ENCODE peak calls at places on chromosomes 6 and 20, in five cellular contexts. D is ovary, L is astrocyte of the spinal cord, J is foreskin fibroblast, U is bronchial epithelial cell. C is an unnamed sample.

GRCh38 chr6:161066511-161066910 is 74.9 kb downstream of the MAP3K4 start:
- DNase-seq in D (no peak), L (no peak), J (no peak), U (peak), C (no peak)

GRCh38 chr6:78324213-78324612 is 543.1 kb upstream of the IRAK1BP1 start:
- DNase-seq in D (no peak), L (no peak), J (no peak), U (peak), C (peak)

GRCh38 chr6:23354004-23354403 is 772.0 kb upstream of the NRSN1 start:
- DNase-seq in D (no peak), L (no peak), J (no peak), U (no peak), C (no peak)

GRCh38 chr20:24502661-24503060 is 33.2 kb downstream of the SYNDIG1 start:
- DNase-seq in D (no peak), L (peak), J (no peak), U (no peak), C (no peak)

GRCh38 chr6:25564953-25565352 is 87.1 kb upstream of the SCGN start:
- DNase-seq in D (no peak), L (no peak), J (no peak), U (no peak), C (no peak)

GRCh38 chr6:109454483-109455160 is 950 bp downstream of the MICAL1 start:
- DNase-seq in D (peak), L (peak), J (no peak), U (no peak), C (no peak)

GRCh38 chr6:147278891-147279290 is 74.7 kb downstream of the STXBP5 start:
- DNase-seq in D (no peak), L (no peak), J (no peak), U (no peak), C (no peak)

GRCh38 chr6:112773217-112773616 is 426.1 kb downstream of the RFPL4B start:
- DNase-seq in D (no peak), L (no peak), J (peak), U (peak), C (no peak)

GRCh38 chr6:4355241-4355640 is 219.9 kb upstream of the ECI2 start:
- DNase-seq in D (no peak), L (peak), J (peak), U (peak), C (peak)

GRCh38 chr20:46767127-46767761 is 57.8 kb downstream of the SLC2A10 start:
- DNase-seq in D (no peak), L (no peak), J (no peak), U (peak), C (peak)

GRCh38 chr20:58889334-58890072 is 37.0 kb downstream of the GNAS start:
- DNase-seq in D (peak), L (no peak), J (no peak), U (no peak), C (no peak)

GRCh38 chr6:5671162-5671561 is 335.6 kb downstream of the NRN1 start:
- DNase-seq in D (no peak), L (peak), J (peak), U (peak), C (no peak)

GRCh38 chr6:97394160-97394748 is 111.2 kb upstream of the MMS22L start:
- DNase-seq in D (no peak), L (peak), J (peak), U (peak), C (peak)

GRCh38 chr20:31485450-31486339 is 10.6 kb downstream of the REM1 start:
- DNase-seq in D (peak), L (peak), J (no peak), U (no peak), C (peak)

GRCh38 chr20:31803552-31804291 is 15.4 kb upstream of the MYLK2 start:
- DNase-seq in D (no peak), L (no peak), J (no peak), U (no peak), C (no peak)

GRCh38 chr6:167116109-167116837 is 6.6 kb upstream of the CCR6 start:
- DNase-seq in D (peak), L (no peak), J (no peak), U (no peak), C (no peak)

GRCh38 chr6:17354700-17355403 is 38.5 kb upstream of the CAP2 start:
- DNase-seq in D (no peak), L (peak), J (peak), U (peak), C (no peak)

GRCh38 chr6:132902866-132903265 is 88.5 kb downstream of the RPS12 start:
- DNase-seq in D (no peak), L (peak), J (no peak), U (no peak), C (no peak)

GRCh38 chr6:7504041-7504440 is 37.4 kb upstream of the DSP start:
- DNase-seq in D (no peak), L (no peak), J (no peak), U (no peak), C (no peak)

GRCh38 chr6:55957961-55958422 is 82.6 kb upstream of the BMP5 start:
- DNase-seq in D (no peak), L (peak), J (peak), U (no peak), C (no peak)

GRCh38 chr6:42960243-42961019 is at the start of gene GNMT:
- DNase-seq in D (peak), L (no peak), J (peak), U (peak), C (peak)

GRCh38 chr20:62795023-62795761 is 1.1 kb upstream of the MRGBP start:
- DNase-seq in D (peak), L (peak), J (peak), U (peak), C (peak)

GRCh38 chr20:34751453-34751852 is 47.3 kb downstream of the TP53INP2 start:
- DNase-seq in D (no peak), L (no peak), J (peak), U (no peak), C (no peak)

GRCh38 chr20:47496118-47496517 is 5.6 kb upstream of the NCOA3 start:
- DNase-seq in D (no peak), L (no peak), J (no peak), U (no peak), C (no peak)

GRCh38 chr6:167827588-167828324 is 1.0 kb downstream of the AFDN start:
- DNase-seq in D (peak), L (peak), J (peak), U (no peak), C (peak)

GRCh38 chr6:166005401-166005845 is 162.2 kb downstream of the TBXT start:
- DNase-seq in D (peak), L (peak), J (no peak), U (no peak), C (no peak)

GRCh38 chr6:137001977-137002302 is 42.8 kb downstream of the IL20RA start:
- DNase-seq in D (no peak), L (no peak), J (no peak), U (no peak), C (no peak)

GRCh38 chr6:137001287-137001976 is 43.3 kb downstream of the IL20RA start:
- DNase-seq in D (no peak), L (peak), J (no peak), U (peak), C (no peak)

GRCh38 chr6:137002505-137002904 is 42.3 kb downstream of the IL20RA start:
- DNase-seq in D (no peak), L (no peak), J (no peak), U (no peak), C (no peak)

GRCh38 chr6:137005073-137005472 is 39.7 kb downstream of the IL20RA start:
- DNase-seq in D (no peak), L (no peak), J (no peak), U (no peak), C (no peak)

GRCh38 chr6:137000825-137001224 is 43.9 kb downstream of the IL20RA start:
- DNase-seq in D (no peak), L (no peak), J (no peak), U (peak), C (no peak)
- H3K4me3 ChIP-seq in D (no peak), L (no peak), J (no peak), U (no peak), C (no peak)

DNA sequence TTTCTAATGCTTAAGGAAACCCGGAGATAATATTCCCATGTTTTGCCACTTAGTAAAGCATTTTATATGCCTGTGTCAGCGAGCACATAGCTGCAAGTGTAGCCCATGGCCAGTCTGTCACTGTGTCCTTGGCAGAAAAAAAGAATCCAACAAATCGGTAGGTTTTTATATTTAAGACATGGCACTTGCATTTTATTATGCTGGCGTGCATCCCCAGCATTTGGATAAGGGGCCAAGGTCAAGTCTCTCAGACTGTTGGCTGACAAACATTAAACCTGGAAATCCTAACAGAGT is 1.2 kb upstream of the ZNF184 start:
- DNase-seq in D (no peak), L (no peak), J (no peak), U (no peak), C (no peak)
- H3K4me3 ChIP-seq in D (no peak), L (no peak), J (no peak), U (no peak), C (peak)

DNA sequence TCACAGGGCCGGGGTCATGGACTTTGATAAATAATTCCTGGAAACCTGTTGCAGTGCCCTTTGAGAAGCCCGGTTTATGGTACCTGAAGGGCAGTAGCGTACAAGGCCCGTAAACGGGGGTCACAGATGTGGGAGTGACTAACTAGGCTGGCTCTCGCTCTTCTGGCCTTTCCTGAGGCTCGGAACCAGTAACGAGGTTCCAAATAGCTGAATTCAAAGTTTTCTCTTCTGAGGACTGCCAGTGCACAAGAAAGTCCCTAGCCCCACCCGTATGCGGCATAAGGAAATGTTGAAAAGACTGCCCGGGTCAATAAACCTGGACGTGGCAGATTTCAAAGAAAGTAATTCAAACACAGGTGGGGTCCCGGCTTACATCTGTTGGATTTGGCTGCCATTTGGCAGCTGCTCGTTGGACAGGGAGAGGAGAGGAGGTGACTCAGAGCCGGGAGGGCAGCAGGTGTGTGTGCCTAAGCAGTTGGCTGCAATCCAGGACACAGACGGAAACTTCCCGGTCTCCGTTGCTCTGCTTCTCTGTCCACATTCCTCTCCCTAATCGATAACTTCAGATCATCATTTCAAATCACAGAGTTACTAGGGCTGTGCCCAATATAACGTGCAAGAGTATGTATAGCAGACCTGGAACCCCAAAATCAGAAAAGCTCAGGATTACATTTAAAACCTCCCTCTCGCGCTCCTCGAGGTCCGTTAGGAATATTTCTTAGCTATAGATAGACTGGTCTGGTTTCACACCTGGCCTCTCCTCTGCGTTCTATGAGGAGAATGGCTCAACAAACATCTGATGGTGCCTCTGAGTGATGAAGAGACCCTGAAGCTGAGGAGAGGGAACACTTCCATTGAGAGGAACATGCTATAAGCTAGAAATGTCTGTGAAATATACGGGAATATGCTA is 804 bp upstream of the GMDS start:
- DNase-seq in D (peak), L (peak), J (peak), U (peak), C (peak)
- H3K4me3 ChIP-seq in D (peak), L (peak), J (peak), U (peak), C (peak)

GRCh38 chr6:1312193-1312443 is 220 bp downstream of the FOXQ1 start:
- DNase-seq in D (no peak), L (no peak), J (no peak), U (no peak), C (no peak)

GRCh38 chr6:1312444-1313363 is 806 bp downstream of the FOXQ1 start:
- DNase-seq in D (no peak), L (peak), J (peak), U (no peak), C (peak)

GRCh38 chr6:1313364-1313754 is 1.5 kb downstream of the FOXQ1 start:
- DNase-seq in D (no peak), L (no peak), J (no peak), U (no peak), C (no peak)

GRCh38 chr6:1310628-1311399 is 1.1 kb upstream of the FOXQ1 start:
- DNase-seq in D (no peak), L (no peak), J (no peak), U (peak), C (no peak)

DNA sequence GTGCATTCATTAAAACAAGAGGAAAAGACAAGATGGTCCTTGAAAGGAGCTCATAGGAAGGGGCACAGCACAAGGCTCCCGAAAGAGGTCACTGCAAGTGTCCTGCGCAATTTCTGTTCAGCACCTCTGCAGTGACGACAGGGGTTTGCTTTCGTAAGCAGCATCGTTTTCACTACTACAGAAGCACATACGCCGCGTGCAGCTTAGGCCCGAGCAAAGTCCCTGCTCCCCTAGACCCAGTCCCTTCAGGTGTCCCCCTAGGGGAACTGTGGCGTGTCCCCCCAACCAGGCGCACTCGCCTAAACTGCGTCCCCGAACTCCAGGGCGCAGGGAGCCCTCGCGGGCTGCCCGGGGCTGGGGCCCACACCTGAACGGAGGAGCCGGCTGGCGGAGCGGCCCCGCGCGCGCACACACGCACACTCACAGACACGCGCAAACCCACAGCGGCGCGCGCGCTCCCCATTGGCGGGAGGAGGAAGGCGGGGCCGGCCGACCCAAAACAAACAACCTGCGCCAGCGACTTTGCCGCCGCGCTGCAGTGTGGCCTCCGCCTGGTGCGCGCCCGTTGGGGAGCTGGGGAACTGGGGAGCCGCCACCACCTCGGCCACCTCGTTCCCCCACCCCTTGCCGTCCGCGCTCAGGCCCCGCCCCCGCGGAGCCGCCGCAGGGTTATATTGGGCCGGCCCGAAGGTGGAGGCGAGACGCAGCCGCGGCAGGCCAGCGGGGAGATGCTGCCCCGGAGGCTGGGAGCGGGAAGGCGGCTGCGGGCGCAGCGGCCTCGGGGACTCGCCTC is at the start of gene FOXQ1:
- DNase-seq in D (no peak), L (peak), J (peak), U (peak), C (peak)
- H3K4me3 ChIP-seq in D (peak), L (peak), J (peak), U (peak), C (peak)

GRCh38 chr6:74671558-74672025 is 534.3 kb downstream of the COL12A1 start:
- DNase-seq in D (no peak), L (peak), J (peak), U (no peak), C (peak)
- H3K4me3 ChIP-seq in D (no peak), L (no peak), J (no peak), U (no peak), C (no peak)

DNA sequence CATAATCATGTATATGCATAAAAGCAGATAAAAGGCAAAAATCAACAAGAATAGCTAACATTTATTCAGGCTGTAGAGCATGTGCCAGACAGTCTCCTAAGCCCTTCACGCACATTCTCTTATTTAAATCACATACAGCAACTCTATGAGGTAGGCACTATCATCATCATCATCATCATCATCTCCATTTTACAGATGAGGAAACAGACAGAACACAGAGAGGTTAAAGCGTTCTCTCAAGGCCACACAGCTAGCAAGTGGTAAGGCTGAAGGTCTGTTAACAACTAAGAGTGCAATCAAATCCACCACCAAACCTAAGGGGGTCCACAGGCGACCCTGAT is 857 bp upstream of the PLEKHG1 start:
- DNase-seq in D (no peak), L (no peak), J (no peak), U (no peak), C (no peak)
- H3K4me3 ChIP-seq in D (no peak), L (no peak), J (no peak), U (no peak), C (no peak)

GRCh38 chr20:41049451-41049850 is 20.8 kb downstream of the TOP1 start:
- DNase-seq in D (no peak), L (no peak), J (no peak), U (no peak), C (no peak)

GRCh38 chr20:41047975-41048305 is 19.3 kb downstream of the TOP1 start:
- DNase-seq in D (no peak), L (peak), J (no peak), U (peak), C (no peak)

GRCh38 chr20:41047279-41047974 is 18.8 kb downstream of the TOP1 start:
- DNase-seq in D (no peak), L (no peak), J (no peak), U (peak), C (no peak)

GRCh38 chr20:41050361-41051019 is 21.9 kb downstream of the TOP1 start:
- DNase-seq in D (no peak), L (peak), J (no peak), U (no peak), C (no peak)

GRCh38 chr20:41048475-41049242 is 20.0 kb downstream of the TOP1 start:
- DNase-seq in D (no peak), L (peak), J (no peak), U (no peak), C (no peak)
- H3K4me3 ChIP-seq in D (no peak), L (no peak), J (peak), U (no peak), C (peak)

GRCh38 chr20:4012631-4013030 is 2.7 kb downstream of the RNF24 start:
- DNase-seq in D (no peak), L (no peak), J (no peak), U (peak), C (no peak)

GRCh38 chr20:4016349-4017050 is 1.1 kb upstream of the RNF24 start:
- DNase-seq in D (no peak), L (no peak), J (no peak), U (no peak), C (no peak)

GRCh38 chr20:4011226-4011975 is 4.0 kb downstream of the RNF24 start:
- DNase-seq in D (no peak), L (no peak), J (no peak), U (peak), C (no peak)

GRCh38 chr20:4014031-4014474 is 1.3 kb downstream of the RNF24 start:
- DNase-seq in D (no peak), L (peak), J (peak), U (peak), C (peak)

GRCh38 chr20:4013041-4013440 is 2.3 kb downstream of the RNF24 start:
- DNase-seq in D (no peak), L (no peak), J (no peak), U (no peak), C (no peak)
- H3K4me3 ChIP-seq in D (no peak), L (no peak), J (peak), U (no peak), C (no peak)

DNA sequence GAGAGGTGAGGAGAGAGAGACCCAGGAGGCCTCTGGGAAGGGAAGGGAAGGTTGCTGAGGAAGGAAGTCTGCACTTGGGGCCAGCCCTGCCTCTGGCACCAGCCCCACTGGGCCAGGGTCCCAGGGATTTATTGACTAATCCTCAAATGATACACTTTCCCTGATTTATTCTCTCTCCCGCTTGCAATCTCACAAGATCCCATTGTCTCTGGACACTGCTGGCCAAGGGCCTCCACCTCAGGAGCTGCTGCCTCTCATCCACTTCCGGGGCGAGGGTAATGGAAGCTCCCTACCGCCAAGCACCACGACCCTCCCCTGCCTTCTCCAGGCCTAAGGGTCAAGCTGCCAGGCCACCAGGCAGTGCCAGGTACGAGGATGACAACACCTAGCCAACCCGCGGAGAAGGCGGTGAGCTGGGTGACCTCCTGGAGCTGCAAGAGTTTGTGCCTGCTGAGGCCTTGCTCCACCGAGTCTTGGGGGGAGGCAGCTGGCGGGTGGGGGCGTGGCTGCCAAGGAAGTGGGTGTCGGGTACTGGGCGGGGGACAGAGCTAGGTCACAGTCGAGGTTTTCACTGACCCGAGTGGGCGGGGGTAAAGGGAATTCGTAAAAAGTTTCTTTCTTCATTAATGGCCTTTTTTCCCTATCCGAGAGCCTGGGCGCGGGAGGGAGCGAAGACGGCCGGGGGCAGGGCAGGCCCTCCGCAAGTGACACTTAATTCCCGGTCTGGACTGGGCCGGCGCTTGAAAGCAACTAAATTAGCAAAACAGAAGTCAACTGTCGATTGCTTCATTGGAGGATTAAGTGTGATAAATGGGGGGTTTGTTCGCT is 43.4 kb upstream of the FOXP4 start:
- DNase-seq in D (peak), L (no peak), J (no peak), U (no peak), C (no peak)
- H3K4me3 ChIP-seq in D (peak), L (no peak), J (no peak), U (no peak), C (no peak)